ENCODE peak calls at places on chromosomes 6 and 20, in six cellular contexts. I is MM.1S, Z is mesendoderm, B is fibroblast of lung, J is keratinocyte, R is endothelial cell of umbilical vein. C is an unnamed sample.
A peak's percentile ranks its signal among the peaks of the same experiment; 100 is the strongest.

GRCh38 chr6:156160007-156160787 is 617.0 kb upstream of the ARID1B start:
- DNase-seq in I (no peak), B (no peak), Z (no peak), R (no peak), J (no peak), C (no peak)

GRCh38 chr6:37965964-37966676 is 146.6 kb downstream of the ZFAND3 start:
- DNase-seq in Z (no peak), R (no peak), I (no peak), J (peak; percentile 23), B (no peak), C (no peak)

GRCh38 chr20:10927936-10928860 is 254.4 kb upstream of the JAG1 start:
- DNase-seq in I (no peak), R (peak; percentile 66), Z (no peak), B (no peak), J (no peak), C (no peak)

GRCh38 chr6:19137419-19138035 is 699.6 kb upstream of the ID4 start:
- DNase-seq in I (no peak), Z (peak; percentile 1), B (no peak), R (no peak), J (no peak), C (no peak)

GRCh38 chr6:161444966-161445799 is 171.3 kb upstream of the AGPAT4 start:
- DNase-seq in J (no peak), B (peak; percentile 40), Z (no peak), I (no peak), R (no peak), C (no peak)

GRCh38 chr20:1304711-1305515 is 24.0 kb downstream of the SDCBP2 start:
- DNase-seq in B (no peak), J (no peak), I (no peak), Z (no peak), R (no peak), C (no peak)

GRCh38 chr6:152846825-152847224 is 96.2 kb downstream of the VIP start:
- DNase-seq in J (no peak), B (no peak), I (no peak), Z (peak; percentile 43), R (peak; percentile 8), C (peak; percentile 52)

GRCh38 chr6:1940381-1940780 is 305.0 kb downstream of the GMDS start:
- DNase-seq in Z (no peak), J (no peak), R (no peak), I (no peak), B (no peak), C (peak; percentile 46)

GRCh38 chr6:168132531-168133184 is 53.6 kb upstream of the FRMD1 start:
- DNase-seq in J (no peak), B (peak; percentile 51), R (peak; percentile 25), I (no peak), Z (peak; percentile 91), C (no peak)

GRCh38 chr6:111712398-111712797 is 106.7 kb upstream of the TRAF3IP2 start:
- DNase-seq in J (no peak), I (no peak), R (no peak), B (peak; percentile 73), Z (no peak), C (no peak)

GRCh38 chr6:20141931-20142330 is 70.3 kb downstream of the MBOAT1 start:
- DNase-seq in I (no peak), R (no peak), Z (no peak), B (no peak), J (no peak), C (no peak)

GRCh38 chr6:1652842-1653241 is 43.1 kb downstream of the FOXC1 start:
- DNase-seq in R (no peak), J (no peak), Z (no peak), I (no peak), B (no peak), C (no peak)

GRCh38 chr6:113671440-113671839 is 185.7 kb upstream of the MARCKS start:
- DNase-seq in R (no peak), B (peak; percentile 40), Z (no peak), I (no peak), J (no peak), C (no peak)

GRCh38 chr6:70700922-70701876 is 33.5 kb downstream of the SMAP1 start:
- DNase-seq in Z (no peak), J (no peak), I (no peak), R (no peak), B (no peak), C (no peak)

GRCh38 chr6:144931172-144932035 is 646.3 kb downstream of the UTRN start:
- DNase-seq in R (peak; percentile 34), B (peak; percentile 52), I (peak; percentile 19), Z (peak; percentile 45), J (no peak), C (peak; percentile 14)

GRCh38 chr6:72922401-72922800 is 300.5 kb downstream of the KCNQ5 start:
- DNase-seq in I (no peak), B (no peak), Z (no peak), J (no peak), R (no peak), C (no peak)

GRCh38 chr6:138272543-138273305 is 54.4 kb upstream of the PBOV1 start:
- DNase-seq in R (no peak), J (no peak), I (no peak), B (no peak), Z (peak; percentile 48), C (no peak)

GRCh38 chr6:4401408-4402367 is 266.3 kb upstream of the ECI2 start:
- DNase-seq in B (peak; percentile 66), I (no peak), J (no peak), Z (no peak), R (peak; percentile 7), C (no peak)

GRCh38 chr6:165480916-165481315 is 171.5 kb upstream of the C6orf118 start:
- DNase-seq in J (no peak), Z (no peak), I (no peak), R (no peak), B (no peak), C (no peak)

GRCh38 chr20:25088267-25088666 is 6.3 kb upstream of the VSX1 start:
- DNase-seq in J (no peak), Z (no peak), R (no peak), B (no peak), I (peak; percentile 3), C (no peak)

GRCh38 chr20:32075534-32075933 is 23.5 kb downstream of the HCK start:
- DNase-seq in R (no peak), B (no peak), Z (no peak), I (no peak), J (no peak), C (no peak)

GRCh38 chr20:35490736-35491181 is 35.4 kb downstream of the CEP250 start:
- DNase-seq in R (no peak), J (no peak), Z (no peak), B (no peak), I (peak; percentile 37), C (peak; percentile 88)

GRCh38 chr6:45898941-45899682 is 116.5 kb downstream of the CLIC5 start:
- DNase-seq in B (no peak), Z (no peak), J (no peak), I (no peak), R (no peak), C (no peak)

GRCh38 chr6:65123516-65123915 is 583.5 kb downstream of the EYS start:
- DNase-seq in J (no peak), Z (no peak), R (no peak), B (peak; percentile 80), I (no peak), C (no peak)

GRCh38 chr20:22248052-22248667 is 336.2 kb downstream of the FOXA2 start:
- DNase-seq in Z (peak; percentile 57), R (peak; percentile 2), I (no peak), B (no peak), J (no peak), C (peak; percentile 16)

GRCh38 chr20:41177636-41178035 is 40.3 kb downstream of the PLCG1 start:
- DNase-seq in J (no peak), Z (peak; percentile 71), I (no peak), R (peak; percentile 19), B (peak; percentile 78), C (no peak)

GRCh38 chr6:41957117-41957516 is 15.5 kb upstream of the CCND3 start:
- DNase-seq in R (no peak), Z (no peak), J (no peak), I (no peak), B (no peak), C (no peak)

GRCh38 chr6:134060491-134061106 is 8.2 kb upstream of the SLC2A12 start:
- DNase-seq in R (peak; percentile 76), B (peak; percentile 60), I (no peak), J (no peak), Z (peak; percentile 95), C (no peak)
- H3K4me2 ChIP-seq in R (no peak overlapping the region), B (peak overlapping the region; percentile 60), I (no peak overlapping the region), J (peak overlapping the region; percentile 51), Z (no peak overlapping the region), C (no peak overlapping the region)

DNA sequence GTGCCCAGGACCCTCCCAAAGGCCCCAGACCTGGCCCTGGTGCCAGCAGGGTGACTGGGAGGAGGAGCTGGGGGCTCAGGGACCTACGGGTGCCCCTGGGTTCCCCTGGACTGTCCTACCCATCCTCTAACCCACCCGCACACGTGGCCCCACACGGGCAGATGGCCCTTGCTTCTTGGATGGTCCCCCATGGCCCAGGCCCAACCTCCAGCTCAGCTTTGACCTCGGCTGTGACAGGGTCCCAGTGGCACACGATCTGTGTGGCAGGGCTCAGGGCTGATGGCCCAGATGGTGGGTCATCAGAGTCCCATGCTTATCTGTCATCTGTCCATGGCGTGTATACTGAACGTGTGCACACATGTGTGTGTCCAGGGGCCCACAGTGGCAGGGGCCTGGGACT is 4.0 kb downstream of the NTSR1 start:
- DNase-seq in B (no peak), I (no peak), Z (no peak), R (no peak), J (no peak), C (no peak)
- H3K4me1 ChIP-seq in B (no peaks in the 10 kb centered on the region), I (no peaks in the 10 kb centered on the region), Z (no peaks in the 10 kb centered on the region), R (no peaks in the 10 kb centered on the region), J (peaks cover 19% of the 10 kb centered on the region), C (no peaks in the 10 kb centered on the region)

DNA sequence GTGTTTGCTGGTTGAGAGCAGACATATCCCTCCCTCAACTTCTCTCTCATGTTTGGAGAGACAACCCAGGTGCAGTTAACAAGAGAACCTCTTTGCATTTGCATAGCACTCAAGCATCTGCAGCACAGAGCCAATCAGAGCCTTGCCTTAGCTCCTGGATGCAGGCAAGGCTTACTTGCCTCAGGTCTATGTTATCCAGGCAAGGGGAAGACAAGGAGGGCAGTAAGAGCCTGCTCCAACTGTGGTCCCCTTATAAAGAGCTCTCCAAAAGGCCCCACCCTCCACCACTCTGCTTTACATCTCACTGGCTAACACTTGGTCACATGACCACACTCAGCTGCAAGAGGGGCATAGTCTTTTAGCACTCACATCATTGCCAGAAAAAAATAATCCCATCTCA is 540.0 kb downstream of the PTPRT start:
- DNase-seq in R (no peak), I (no peak), J (no peak), B (no peak), Z (no peak), C (no peak)
- H3K4me2 ChIP-seq in R (no peak overlapping the region), I (no peak overlapping the region), J (no peak overlapping the region), B (no peak overlapping the region), Z (no peak overlapping the region), C (no peak overlapping the region)

GRCh38 chr6:35718354-35718695 is 18.5 kb upstream of the ARMC12 start:
- DNase-seq in J (no peak), Z (no peak), R (no peak), I (no peak), B (no peak), C (no peak)
- H3K4me1 ChIP-seq in J (peaks cover 12% of the 10 kb centered on the region), Z (peaks cover 7% of the 10 kb centered on the region), R (peaks cover 31% of the 10 kb centered on the region), I (peaks cover 17% of the 10 kb centered on the region), B (peaks cover 10% of the 10 kb centered on the region), C (peaks cover 70% of the 10 kb centered on the region)

GRCh38 chr6:104407957-104408356 is 451.8 kb downstream of the HACE1 start:
- DNase-seq in B (no peak), R (no peak), I (no peak), J (no peak), Z (peak; percentile 51), C (no peak)
- H3K4me2 ChIP-seq in B (no peak overlapping the region), R (no peak overlapping the region), I (no peak overlapping the region), J (no peak overlapping the region), Z (no peak overlapping the region), C (no peak overlapping the region)

GRCh38 chr6:11428351-11428750 is 109.2 kb upstream of the TMEM170B start:
- DNase-seq in B (no peak), J (no peak), Z (peak; percentile 36), I (no peak), R (no peak), C (peak; percentile 37)
- H3K4me1 ChIP-seq in B (peaks cover 16% of the 10 kb centered on the region), J (peaks cover 14% of the 10 kb centered on the region), Z (peaks cover 16% of the 10 kb centered on the region), I (peaks cover 8% of the 10 kb centered on the region), R (peaks cover 70% of the 10 kb centered on the region), C (peaks cover 17% of the 10 kb centered on the region)

C was measured in OCI-LY7.